ENCODE peak calls at places on chromosomes 12 and 14, in four cellular contexts. S is PC-9, M is stomach, B is MM.1S. T is an unnamed sample. For H3K36me3 and H3K4me1, the result is how much of the 10 kb centered on the place peaks cover.

GRCh38 chr12:5692850-5693249 is 252.2 kb downstream of the ANO2 start:
- DNase-seq in B (no peak), S (no peak), M (no peak), T (no peak)

GRCh38 chr14:99779751-99780150 is 13.5 kb upstream of the EML1 start:
- DNase-seq in B (no peak), S (peak), M (no peak), T (no peak)

GRCh38 chr12:88299567-88300101 is 157.5 kb downstream of the TMTC3 start:
- DNase-seq in M (no peak), B (peak), S (peak), T (no peak)

GRCh38 chr12:7108928-7109920 is at the start of gene C1RL:
- DNase-seq in S (peak), B (peak), M (peak), T (peak)

GRCh38 chr14:80764496-80764895 is 177.0 kb downstream of the CEP128 start:
- DNase-seq in M (no peak), B (no peak), S (no peak), T (no peak)

GRCh38 chr12:106586535-106586802 is 3.7 kb downstream of the RFX4 start:
- DNase-seq in S (no peak), B (no peak), M (no peak), T (no peak)

GRCh38 chr14:74348241-74348734 is at the start of gene VRTN:
- DNase-seq in M (no peak), B (no peak), S (no peak), T (no peak)

GRCh38 chr12:103495158-103495782 is 498 bp downstream of the C12orf42 start:
- DNase-seq in B (peak), S (no peak), M (peak), T (peak)

GRCh38 chr14:28468191-28469151 is 298.1 kb upstream of the FOXG1 start:
- DNase-seq in B (no peak), S (no peak), M (no peak), T (no peak)

GRCh38 chr12:65355461-65355860 is 77.0 kb downstream of the MSRB3 start:
- DNase-seq in M (no peak), S (no peak), B (no peak), T (no peak)

DNA sequence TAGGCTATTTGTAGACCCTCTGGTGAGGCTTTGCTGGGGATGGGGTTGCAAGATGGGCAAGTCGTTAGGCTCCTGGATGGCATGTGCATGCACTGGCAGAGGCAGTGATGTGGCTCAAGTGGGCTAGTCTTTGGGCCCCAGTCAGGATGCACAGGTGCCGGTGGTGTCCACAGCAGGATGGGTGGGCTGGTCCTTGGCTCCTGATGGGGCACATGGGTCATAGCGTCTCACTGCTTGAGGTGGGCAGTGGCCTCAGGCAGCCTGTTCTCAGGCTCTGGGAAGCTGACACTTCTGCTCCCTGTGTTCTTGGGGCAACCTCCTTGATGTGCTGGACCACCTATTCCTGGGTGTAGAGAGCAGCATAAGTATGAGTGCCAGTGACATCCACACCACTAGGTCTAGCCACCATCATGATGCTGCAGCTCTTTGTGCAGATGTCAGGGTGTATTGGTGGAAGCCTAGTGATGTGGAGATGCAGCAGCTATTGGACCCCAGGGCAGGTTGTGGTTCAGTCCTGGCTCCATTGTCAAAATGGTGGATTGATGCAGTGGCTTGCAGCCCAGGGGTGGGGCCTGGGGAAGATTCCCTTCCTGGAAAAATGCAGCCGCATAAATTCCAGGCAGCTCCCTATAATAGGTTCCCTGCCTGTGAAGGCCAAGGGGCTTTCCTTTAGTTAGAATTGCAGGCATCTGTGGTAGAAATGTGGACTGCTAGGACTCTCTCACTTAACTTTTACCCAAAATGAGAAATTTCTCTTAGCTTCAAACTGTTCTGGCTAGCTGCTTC is 742.5 kb upstream of the MDGA2 start:
- DNase-seq in B (no peak), M (no peak), S (no peak), T (no peak)
- H3K27ac ChIP-seq in B (no peak), M (no peak), S (no peak), T (no peak)

GRCh38 chr14:94764573-94764972 is 5.3 kb downstream of the GSC start:
- DNase-seq in B (no peak), S (no peak), M (no peak), T (no peak)
- H3K36me3 ChIP-seq in B (under half), S (under half), M (under half), T (under half)

GRCh38 chr12:110289021-110289710 is 8.1 kb downstream of the ATP2A2 start:
- DNase-seq in S (no peak), M (no peak), B (no peak), T (no peak)

GRCh38 chr12:110284597-110284996 is 3.5 kb downstream of the ATP2A2 start:
- DNase-seq in S (no peak), B (no peak), M (no peak), T (no peak)

GRCh38 chr12:110282956-110283817 is 2.1 kb downstream of the ATP2A2 start:
- DNase-seq in M (no peak), B (no peak), S (no peak), T (no peak)

GRCh38 chr12:110289711-110290078 is 8.6 kb downstream of the ATP2A2 start:
- DNase-seq in M (no peak), B (no peak), S (no peak), T (no peak)

DNA sequence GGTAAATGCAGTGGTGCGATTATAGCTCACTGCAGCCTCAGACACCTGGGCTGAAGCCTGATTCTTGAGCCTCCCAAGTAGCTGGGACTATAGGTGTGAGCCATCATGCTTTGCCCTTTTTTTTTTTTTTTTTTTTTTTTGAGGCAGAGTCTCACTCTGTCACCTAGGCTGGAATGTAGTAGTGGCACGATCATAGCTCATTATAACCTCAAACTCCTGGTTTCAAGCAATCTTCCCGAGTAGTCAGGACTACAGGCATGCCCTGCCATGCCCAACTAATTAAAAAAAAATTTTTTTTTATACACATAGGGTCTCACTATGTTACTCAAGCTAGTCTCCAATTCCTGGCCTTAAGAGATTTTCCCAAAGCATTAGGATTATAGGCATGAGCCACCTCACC is 6.9 kb downstream of the ATP2A2 start:
- DNase-seq in B (no peak), S (no peak), M (no peak), T (no peak)
- H3K4me1 ChIP-seq in B (under half), S (under half), M (half or more), T (half or more)

GRCh38 chr12:19030603-19031002 is 98.9 kb upstream of the PLEKHA5 start:
- DNase-seq in B (no peak), M (no peak), S (no peak), T (no peak)

GRCh38 chr12:19031032-19031431 is 98.5 kb upstream of the PLEKHA5 start:
- DNase-seq in S (peak), M (no peak), B (no peak), T (no peak)

GRCh38 chr12:19033244-19033643 is 96.3 kb upstream of the PLEKHA5 start:
- DNase-seq in M (no peak), S (no peak), B (no peak), T (no peak)

GRCh38 chr12:19032826-19033225 is 96.7 kb upstream of the PLEKHA5 start:
- DNase-seq in M (no peak), S (no peak), B (no peak), T (no peak)

GRCh38 chr12:19030180-19030579 is 99.4 kb upstream of the PLEKHA5 start:
- DNase-seq in M (no peak), S (no peak), B (no peak), T (no peak)
- H3K27ac ChIP-seq in M (no peak), S (peak), B (no peak), T (no peak)

GRCh38 chr12:31974673-31975072 is 15.5 kb downstream of the RESF1 start:
- DNase-seq in S (no peak), M (no peak), B (no peak), T (no peak)
- H3K36me3 ChIP-seq in S (under half), M (half or more), B (half or more), T (half or more)

GRCh38 chr12:122519418-122519817 is 7.3 kb downstream of the RSRC2 start:
- DNase-seq in S (no peak), B (no peak), M (no peak), T (no peak)

GRCh38 chr12:122517877-122518276 is 8.9 kb downstream of the RSRC2 start:
- DNase-seq in S (no peak), B (no peak), M (no peak), T (no peak)

GRCh38 chr12:122520676-122521075 is 6.1 kb downstream of the RSRC2 start:
- DNase-seq in S (no peak), B (no peak), M (no peak), T (no peak)

GRCh38 chr12:122516544-122517361 is 10.0 kb downstream of the RSRC2 start:
- DNase-seq in S (no peak), M (no peak), B (no peak), T (no peak)

DNA sequence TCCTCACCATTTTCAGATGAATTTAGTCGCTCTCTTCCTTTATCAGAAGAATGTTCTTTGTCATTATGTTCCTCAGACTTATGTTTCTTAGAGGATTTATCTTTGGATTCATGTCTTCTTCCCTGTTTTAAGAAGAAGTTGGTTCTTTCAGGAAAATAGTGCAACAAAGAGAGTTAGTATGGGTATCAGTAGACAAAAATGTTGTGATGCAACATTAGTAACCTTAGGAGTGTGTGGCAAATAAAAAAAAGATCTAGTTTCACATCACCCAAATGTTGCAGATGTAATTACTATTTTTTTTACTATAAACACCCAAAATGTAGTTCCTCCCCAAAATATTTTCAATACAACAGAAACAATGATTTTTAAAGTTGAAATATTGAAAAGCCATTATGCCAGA is 7.8 kb downstream of the RSRC2 start:
- DNase-seq in M (no peak), B (no peak), S (no peak), T (no peak)
- H3K4me1 ChIP-seq in M (under half), B (under half), S (under half), T (under half)

DNA sequence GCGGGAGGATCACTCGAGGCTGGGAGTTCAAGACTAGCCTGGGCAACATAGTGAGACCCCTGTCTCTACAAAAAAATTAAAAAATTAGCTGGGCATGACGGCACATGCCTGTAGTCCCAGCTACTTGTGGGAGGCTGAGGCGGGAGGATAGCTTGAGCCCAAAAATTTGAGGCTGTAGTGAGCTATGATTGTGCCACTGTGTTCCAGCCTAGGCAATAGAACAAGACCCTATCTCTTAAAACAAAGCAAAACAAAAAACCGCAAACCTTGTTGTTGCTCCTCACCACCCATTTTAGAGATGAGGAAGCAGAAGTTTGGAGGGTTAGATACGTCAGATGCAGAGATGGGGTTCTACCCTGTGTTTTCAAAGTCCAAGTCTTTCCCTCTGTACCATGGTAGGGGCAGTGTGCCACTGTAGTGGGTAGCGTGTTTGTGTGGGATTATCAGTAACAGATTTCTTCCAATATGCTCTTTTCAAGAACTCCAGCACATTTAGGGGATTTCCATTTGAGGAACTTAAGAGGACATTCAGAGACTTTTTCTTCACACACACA is 186.4 kb downstream of the CHST11 start:
- DNase-seq in M (no peak), B (no peak), S (no peak), T (no peak)
- H3K27ac ChIP-seq in M (peak), B (no peak), S (no peak), T (no peak)

GRCh38 chr12:99745895-99746294 is 98.3 kb downstream of the GARIN6 start:
- DNase-seq in M (no peak), S (no peak), B (no peak), T (no peak)
- H3K36me3 ChIP-seq in M (under half), S (under half), B (under half), T (under half)

DNA sequence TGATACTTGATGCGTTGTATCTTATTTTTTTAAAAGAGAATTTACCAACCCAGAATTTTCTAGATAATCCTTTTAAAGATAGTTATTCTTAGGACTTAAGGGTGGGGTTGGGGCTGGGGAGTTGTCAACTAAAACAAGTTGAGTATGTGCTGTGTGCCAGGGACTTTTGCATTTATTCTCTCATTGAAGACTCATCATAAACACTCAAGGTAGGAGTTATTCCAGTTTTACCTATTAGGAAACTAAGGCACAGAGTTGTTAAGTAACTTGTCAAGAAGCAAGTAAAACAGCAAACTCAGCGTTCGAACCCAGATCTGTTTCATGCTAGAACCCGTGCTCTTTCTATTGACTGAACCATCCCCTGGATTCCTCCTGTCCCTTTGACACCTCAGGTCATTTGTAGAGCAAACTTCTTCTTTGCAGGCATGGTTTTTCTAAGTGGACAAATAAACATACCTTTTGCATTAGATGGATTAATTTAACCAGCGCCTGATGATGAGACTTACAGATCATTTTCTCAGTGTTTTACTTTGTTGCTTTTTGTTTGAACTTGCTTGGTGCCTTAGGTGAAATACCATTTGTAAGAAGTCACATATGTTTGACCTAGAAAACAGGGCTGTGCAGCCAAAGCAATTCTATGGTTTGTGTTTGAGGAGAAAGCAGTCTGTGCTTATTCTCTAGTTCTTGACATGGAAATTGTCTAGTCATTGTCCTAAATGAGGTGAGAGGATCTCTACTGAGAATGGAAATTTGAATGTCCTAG is 110.9 kb downstream of the DIP2B start:
- DNase-seq in B (no peak), M (no peak), S (peak), T (no peak)
- H3K4me1 ChIP-seq in B (under half), M (half or more), S (half or more), T (under half)

T was measured in CD4-positive, alpha-beta memory T cell.